ENCODE peak calls at places on chromosomes 5 and 9, in four cellular contexts. W, S, P and O are unnamed samples. For H3K4me1, the result is how much of the 10 kb centered on the place peaks cover.

GRCh38 chr5:62732677-62733121 is 154.1 kb downstream of the LRRC70 start:
- DNase-seq in W (peak), S (no peak), P (no peak), O (no peak)

GRCh38 chr9:35114921-35115341 is 731 bp downstream of the ATOSB start:
- DNase-seq in W (peak), S (peak), P (no peak), O (no peak)

GRCh38 chr9:76638001-76638400 is 126.2 kb upstream of the PCA3 start:
- DNase-seq in W (peak), S (no peak), P (no peak), O (no peak)

GRCh38 chr9:70420267-70421019 is 6.0 kb upstream of the KLF9 start:
- DNase-seq in W (peak), S (peak), P (peak), O (peak)

GRCh38 chr5:142874537-142874936 is 104.4 kb downstream of the ARHGAP26 start:
- DNase-seq in W (peak), S (no peak), P (no peak), O (no peak)

GRCh38 chr5:105670586-105670985 is 2000.2 kb downstream of the EFNA5 start:
- DNase-seq in W (peak), S (no peak), P (no peak), O (no peak)

GRCh38 chr5:173235499-173236394 is 741 bp upstream of the NKX2-5 start:
- DNase-seq in W (no peak), S (peak), P (no peak), O (no peak)

GRCh38 chr9:107674937-107675277 is 185.3 kb upstream of the KLF4 start:
- DNase-seq in W (no peak), S (no peak), P (no peak), O (no peak)

GRCh38 chr5:77230727-77231469 is 20.4 kb downstream of the PDE8B start:
- DNase-seq in W (no peak), S (peak), P (no peak), O (no peak)

GRCh38 chr5:68730220-68731010 is 363.4 kb upstream of the SLC30A5 start:
- DNase-seq in W (peak), S (no peak), P (no peak), O (no peak)

GRCh38 chr5:31701642-31702041 is 62.7 kb downstream of the PDZD2 start:
- DNase-seq in W (no peak), S (no peak), P (no peak), O (no peak)
- H3K4me1 ChIP-seq in W (under half), S (under half), P (under half), O (under half)

GRCh38 chr5:150519560-150519945 is 11.6 kb downstream of the NDST1 start:
- DNase-seq in W (no peak), S (no peak), P (no peak), O (no peak)
- H3K4me1 ChIP-seq in W (under half), S (under half), P (under half), O (under half)

GRCh38 chr5:124720589-124720988 is 25.9 kb downstream of the ZNF608 start:
- DNase-seq in W (no peak), S (no peak), P (no peak), O (no peak)

GRCh38 chr5:124721336-124721735 is 25.1 kb downstream of the ZNF608 start:
- DNase-seq in W (no peak), S (no peak), P (no peak), O (no peak)

GRCh38 chr5:124719346-124719967 is 27.0 kb downstream of the ZNF608 start:
- DNase-seq in W (no peak), S (no peak), P (no peak), O (no peak)

GRCh38 chr5:124716169-124716568 is 30.3 kb downstream of the ZNF608 start:
- DNase-seq in W (no peak), S (no peak), P (no peak), O (no peak)

DNA sequence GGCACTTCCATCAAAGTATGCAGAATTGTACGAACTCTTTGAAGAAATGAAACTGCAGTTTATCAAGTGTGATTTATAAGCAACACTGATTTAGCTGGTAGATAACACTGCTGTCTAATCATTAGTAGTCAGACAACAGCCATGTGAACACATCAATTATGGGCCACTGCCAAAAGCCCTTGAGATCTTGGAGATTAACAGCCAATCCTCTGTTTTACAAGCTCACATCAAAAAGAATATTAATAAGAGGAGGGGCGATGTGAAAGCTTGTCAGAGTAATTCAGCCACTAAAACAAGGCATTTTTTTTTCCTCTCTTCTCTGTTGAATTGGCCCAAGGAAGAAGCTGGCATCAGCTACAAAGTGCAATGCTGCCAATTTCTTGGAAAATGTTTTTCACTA is 28.1 kb downstream of the ZNF608 start:
- DNase-seq in W (peak), S (no peak), P (no peak), O (no peak)
- H3K4me1 ChIP-seq in W (under half), S (under half), P (under half), O (under half)

GRCh38 chr5:140142802-140143201 is 17.1 kb downstream of the IGIP start:
- DNase-seq in W (no peak), S (no peak), P (no peak), O (no peak)
- H3K4me1 ChIP-seq in W (under half), S (under half), P (under half), O (under half)

GRCh38 chr9:136740491-136740890 is 2.2 kb downstream of the LCN10 start:
- DNase-seq in W (no peak), S (no peak), P (no peak), O (no peak)
- H3K4me1 ChIP-seq in W (under half), S (under half), P (under half), O (under half)

DNA sequence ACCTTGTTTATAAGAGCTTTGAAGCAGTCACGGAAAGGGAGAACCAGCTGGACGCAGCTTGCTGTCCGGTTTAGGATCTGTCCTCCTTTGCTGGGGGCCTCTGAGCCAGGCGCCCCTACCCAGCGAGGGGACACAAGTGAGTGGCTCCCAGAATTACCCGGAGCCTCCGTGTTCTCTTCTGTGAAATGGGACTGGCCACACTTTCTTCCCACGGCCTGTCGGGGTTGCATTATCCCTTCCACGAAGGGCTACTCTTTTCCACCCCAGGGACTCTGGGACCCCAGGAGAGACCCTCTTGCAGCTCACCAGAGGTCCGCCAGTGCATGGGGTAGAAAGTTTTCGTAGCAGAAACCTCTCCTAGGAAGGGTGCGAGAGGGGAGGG is 486 bp upstream of the GBGT1 start:
- DNase-seq in W (no peak), S (no peak), P (no peak), O (no peak)
- H3K4me1 ChIP-seq in W (under half), S (under half), P (under half), O (under half)

GRCh38 chr9:4654538-4654937 is 7.6 kb upstream of the PLPP6 start:
- DNase-seq in W (no peak), S (no peak), P (no peak), O (no peak)
- H3K4me1 ChIP-seq in W (under half), S (under half), P (under half), O (under half)

GRCh38 chr5:34881246-34881645 is 34.1 kb downstream of the RAD1 start:
- DNase-seq in W (no peak), S (no peak), P (no peak), O (no peak)
- H3K4me1 ChIP-seq in W (under half), S (under half), P (under half), O (under half)